ENCODE peak calls at places on chromosome 17, in four cellular contexts. T, V, J and E are unnamed samples.

GRCh38 chr17:80732268-80732667 is 187.6 kb downstream of the RPTOR start:
- DNase-seq in V (no peak), T (no peak), J (peak; percentile 90), E (peak; percentile 88)

GRCh38 chr17:36728030-36728991 is 126.9 kb downstream of the MRM1 start:
- DNase-seq in T (peak; percentile 32), J (no peak), V (no peak), E (no peak)

GRCh38 chr17:79575229-79575628 is 35.6 kb downstream of the RBFOX3 start:
- DNase-seq in V (no peak), J (no peak), T (no peak), E (no peak)

GRCh38 chr17:28530926-28531325 is 21.5 kb downstream of the UNC119 start:
- DNase-seq in T (no peak), J (no peak), V (no peak), E (no peak)

GRCh38 chr17:31480904-31481782 is 89.7 kb downstream of the RAB11FIP4 start:
- DNase-seq in V (no peak), T (no peak), J (no peak), E (no peak)

GRCh38 chr17:499836-500543 is 147.4 kb upstream of the RPH3AL start:
- DNase-seq in T (no peak), V (no peak), J (no peak), E (no peak)

GRCh38 chr17:68697850-68698313 is 96.7 kb upstream of the FAM20A start:
- DNase-seq in T (no peak), J (peak; percentile 90), V (no peak), E (peak; percentile 93)

GRCh38 chr17:10614536-10615155 is 42.5 kb downstream of the MYH3 start:
- DNase-seq in J (peak; percentile 70), T (no peak), V (no peak), E (peak; percentile 71)

GRCh38 chr17:73343168-73343634 is 31.4 kb upstream of the CDC42EP4 start:
- DNase-seq in V (peak; percentile 79), J (peak; percentile 96), T (no peak), E (peak; percentile 75)

GRCh38 chr17:51214920-51215319 is 44.9 kb downstream of the MBTD1 start:
- DNase-seq in T (no peak), J (no peak), V (no peak), E (no peak)

GRCh38 chr17:52136173-52136572 is 22.3 kb downstream of the CA10 start:
- DNase-seq in T (no peak), V (no peak), J (no peak), E (no peak)

GRCh38 chr17:35315283-35315682 is 58.1 kb downstream of the SLFN11 start:
- DNase-seq in T (no peak), V (no peak), J (peak; percentile 90), E (peak; percentile 95)

GRCh38 chr17:21213005-21213404 is 956 bp downstream of the TMEM11 start:
- DNase-seq in T (no peak), J (no peak), V (no peak), E (no peak)

GRCh38 chr17:36610472-36610871 is 9.1 kb downstream of the MRM1 start:
- DNase-seq in T (no peak), J (peak; percentile 32), V (no peak), E (peak; percentile 51)

GRCh38 chr17:79135011-79135410 is 60.4 kb downstream of the ENGASE start:
- DNase-seq in V (no peak), J (no peak), T (no peak), E (no peak)